ENCODE peak calls at places on chromosomes 2 and 18, in six cellular contexts. One of them, this sample, is unnamed.

GRCh38 chr2:44543773-44544725 is 182.3 kb downstream of the CAMKMT start:
- DNase-seq in NB4: no peak
- DNase-seq in T-helper 17 cell: no peak
- DNase-seq in HFFc6: peak
- DNase-seq in NCI-H1930: peak
- DNase-seq in NCI-H774: peak
- DNase-seq in this sample: no peak

GRCh38 chr2:208099682-208100081 is 24.6 kb downstream of the CRYGD start:
- DNase-seq in NB4: no peak
- DNase-seq in T-helper 17 cell: no peak
- DNase-seq in HFFc6: no peak
- DNase-seq in NCI-H1930: no peak
- DNase-seq in NCI-H774: no peak
- DNase-seq in this sample: no peak

GRCh38 chr2:149768320-149768799 is 180.8 kb upstream of the MMADHC start:
- DNase-seq in NB4: no peak
- DNase-seq in T-helper 17 cell: no peak
- DNase-seq in HFFc6: peak
- DNase-seq in NCI-H1930: no peak
- DNase-seq in NCI-H774: peak
- DNase-seq in this sample: no peak

GRCh38 chr2:148209598-148209997 is 188.7 kb downstream of the MBD5 start:
- DNase-seq in NB4: peak
- DNase-seq in T-helper 17 cell: no peak
- DNase-seq in HFFc6: no peak
- DNase-seq in NCI-H1930: no peak
- DNase-seq in NCI-H774: no peak
- DNase-seq in this sample: no peak

GRCh38 chr2:102158336-102158735 is 15.8 kb downstream of the IL1R1 start:
- DNase-seq in NB4: no peak
- DNase-seq in T-helper 17 cell: no peak
- DNase-seq in HFFc6: no peak
- DNase-seq in NCI-H1930: no peak
- DNase-seq in NCI-H774: no peak
- DNase-seq in this sample: no peak

GRCh38 chr2:134663451-134663850 is 55.3 kb downstream of the TMEM163 start:
- DNase-seq in NB4: no peak
- DNase-seq in T-helper 17 cell: no peak
- DNase-seq in HFFc6: no peak
- DNase-seq in NCI-H1930: no peak
- DNase-seq in NCI-H774: no peak
- DNase-seq in this sample: no peak

GRCh38 chr2:217897091-217897715 is 105.6 kb downstream of the TNS1 start:
- DNase-seq in NB4: no peak
- DNase-seq in T-helper 17 cell: no peak
- DNase-seq in HFFc6: no peak
- DNase-seq in NCI-H1930: no peak
- DNase-seq in NCI-H774: no peak
- DNase-seq in this sample: no peak

GRCh38 chr18:79422022-79422782 is 26.5 kb downstream of the NFATC1 start:
- DNase-seq in NB4: peak
- DNase-seq in T-helper 17 cell: no peak
- DNase-seq in HFFc6: no peak
- DNase-seq in NCI-H1930: no peak
- DNase-seq in NCI-H774: no peak
- DNase-seq in this sample: no peak